ENCODE peak calls at places on chromosomes 12 and 14, in six cellular contexts. J, S, M, N, T and X are unnamed samples.

GRCh38 chr14:78782551-78782950 is 612.4 kb downstream of the NRXN3 start:
- DNase-seq in J (no peak), S (no peak), M (no peak), N (no peak), T (no peak), X (no peak)

GRCh38 chr12:24707379-24707778 is 241.5 kb downstream of the BCAT1 start:
- DNase-seq in J (no peak), S (no peak), M (no peak), N (no peak), T (no peak), X (no peak)

GRCh38 chr12:54017027-54017788 is 8.4 kb downstream of the HOXC8 start:
- DNase-seq in J (no peak), S (peak), M (no peak), N (no peak), T (no peak), X (no peak)

GRCh38 chr14:61653507-61653906 is 41.8 kb upstream of the HIF1A start:
- DNase-seq in J (peak), S (no peak), M (no peak), N (peak), T (peak), X (no peak)

GRCh38 chr12:81758421-81759214 is 532 bp downstream of the PPFIA2 start:
- DNase-seq in J (peak), S (no peak), M (no peak), N (peak), T (peak), X (no peak)

GRCh38 chr12:57864811-57865751 is 18.6 kb upstream of the CTDSP2 start:
- DNase-seq in J (peak), S (peak), M (peak), N (peak), T (peak), X (no peak)

GRCh38 chr12:127388985-127389384 is 878.0 kb upstream of the TMEM132C start:
- DNase-seq in J (no peak), S (no peak), M (no peak), N (peak), T (peak), X (no peak)

GRCh38 chr12:130878193-130879185 is 6.6 kb downstream of the RAN start:
- DNase-seq in J (peak), S (peak), M (no peak), N (no peak), T (no peak), X (no peak)

GRCh38 chr12:92503977-92504966 is 198.5 kb upstream of the PLEKHG7 start:
- DNase-seq in J (peak), S (no peak), M (no peak), N (no peak), T (no peak), X (no peak)

GRCh38 chr12:3835914-3836313 is 37.3 kb downstream of the PARP11 start:
- DNase-seq in J (no peak), S (no peak), M (no peak), N (no peak), T (no peak), X (no peak)

GRCh38 chr12:68331500-68331868 is 678 bp downstream of the MDM1 start:
- DNase-seq in J (no peak), S (no peak), M (peak), N (no peak), T (no peak), X (no peak)

GRCh38 chr12:115402443-115403170 is 718.6 kb upstream of the TBX3 start:
- DNase-seq in J (no peak), S (no peak), M (no peak), N (no peak), T (no peak), X (no peak)

GRCh38 chr12:7162691-7163114 is 26.8 kb upstream of the PEX5 start:
- DNase-seq in J (peak), S (peak), M (peak), N (peak), T (no peak), X (no peak)

GRCh38 chr12:92466391-92467305 is 236.1 kb upstream of the PLEKHG7 start:
- DNase-seq in J (no peak), S (no peak), M (peak), N (no peak), T (no peak), X (no peak)

GRCh38 chr14:41605550-41606248 is 977 bp upstream of the LRFN5 start:
- DNase-seq in J (peak), S (no peak), M (no peak), N (no peak), T (no peak), X (no peak)

GRCh38 chr12:92987846-92988621 is 58.9 kb upstream of the EEA1 start:
- DNase-seq in J (no peak), S (no peak), M (no peak), N (no peak), T (no peak), X (no peak)

GRCh38 chr12:104671407-104672095 is 214.8 kb downstream of the CHST11 start:
- DNase-seq in J (peak), S (peak), M (peak), N (peak), T (peak), X (no peak)

GRCh38 chr12:28258998-28259397 is 68.7 kb downstream of the CCDC91 start:
- DNase-seq in J (no peak), S (no peak), M (no peak), N (no peak), T (no peak), X (no peak)